ENCODE peak calls at places on chromosomes 6 and 20, in seven cellular contexts. R is HEK293T; W is AG20443; G is NCI-H1436; O is aorta; X is D341Med; A is CD8-positive, alpha-beta T cell. V is an unnamed sample.

GRCh38 chr6:52125572-52125971 is 38.2 kb upstream of the PKHD1 start:
- DNase-seq in G (no peak), W (no peak), O (no peak), R (no peak), A (no peak), X (no peak), V (no peak)

GRCh38 chr20:57094171-57094891 is 172.1 kb downstream of the BMP7 start:
- DNase-seq in O (peak), R (no peak), W (no peak), X (no peak), A (no peak), G (no peak), V (no peak)

GRCh38 chr6:100488231-100488630 is 23.5 kb upstream of the SIM1 start:
- DNase-seq in X (no peak), R (no peak), O (no peak), W (peak), G (no peak), A (no peak), V (no peak)

GRCh38 chr20:49641683-49642649 is 71.7 kb downstream of the B4GALT5 start:
- DNase-seq in G (no peak), A (no peak), X (no peak), W (no peak), O (no peak), R (no peak), V (peak)

GRCh38 chr6:101163611-101164010 is 229.9 kb upstream of the GRIK2 start:
- DNase-seq in R (no peak), W (no peak), G (no peak), O (no peak), X (peak), A (no peak), V (no peak)

GRCh38 chr20:15005300-15005986 is 668.0 kb upstream of the FLRT3 start:
- DNase-seq in G (no peak), A (no peak), X (no peak), R (no peak), O (no peak), W (no peak), V (no peak)

GRCh38 chr6:82095091-82095490 is 152.5 kb downstream of the IBTK start:
- DNase-seq in G (no peak), A (no peak), R (no peak), W (no peak), X (no peak), O (no peak), V (no peak)

GRCh38 chr6:112651239-112651638 is 304.1 kb downstream of the RFPL4B start:
- DNase-seq in A (no peak), R (no peak), O (no peak), W (no peak), G (no peak), X (no peak), V (no peak)

GRCh38 chr6:39184906-39185580 is 44.2 kb downstream of the KCNK5 start:
- DNase-seq in O (peak), W (no peak), G (no peak), R (no peak), A (no peak), X (no peak), V (no peak)